ENCODE peak calls at places on chromosomes 3 and 15, in seven cellular contexts. B, Y, G, P, V, F and T are unnamed samples.

GRCh38 chr15:29750754-29751153 is 71.5 kb downstream of the TJP1 start:
- DNase-seq in B (no peak), Y (no peak), G (peak), P (no peak), V (no peak), F (no peak), T (no peak)

GRCh38 chr3:197183582-197183981 is 114.8 kb downstream of the DLG1 start:
- DNase-seq in B (no peak), Y (no peak), G (no peak), P (no peak), V (no peak), F (no peak), T (no peak)

GRCh38 chr3:53254810-53255359 is 937 bp downstream of the TKT start:
- DNase-seq in B (peak), Y (no peak), G (peak), P (peak), V (peak), F (peak), T (no peak)

GRCh38 chr3:171824824-171825221 is 14.5 kb upstream of the PLD1 start:
- DNase-seq in B (no peak), Y (no peak), G (peak), P (no peak), V (peak), F (no peak), T (no peak)

GRCh38 chr3:69628956-69629355 is 110.3 kb upstream of the MITF start:
- DNase-seq in B (no peak), Y (no peak), G (no peak), P (no peak), V (no peak), F (no peak), T (no peak)

GRCh38 chr3:126129408-126129891 is 45.5 kb upstream of the SLC41A3 start:
- DNase-seq in B (peak), Y (no peak), G (peak), P (peak), V (peak), F (peak), T (no peak)

GRCh38 chr15:99619712-99620111 is 53.9 kb downstream of the MEF2A start:
- DNase-seq in B (no peak), Y (no peak), G (peak), P (no peak), V (peak), F (no peak), T (no peak)

GRCh38 chr3:38587548-38588131 is 61.8 kb downstream of the SCN5A start:
- DNase-seq in B (no peak), Y (no peak), G (no peak), P (peak), V (no peak), F (peak), T (no peak)

GRCh38 chr3:155391583-155391982 is 98.1 kb upstream of the STRIT1 start:
- DNase-seq in B (no peak), Y (peak), G (peak), P (no peak), V (peak), F (no peak), T (peak)

GRCh38 chr3:122403489-122403888 is 12.4 kb downstream of the WDR5B start:
- DNase-seq in B (no peak), Y (no peak), G (peak), P (no peak), V (peak), F (no peak), T (peak)

GRCh38 chr3:2872884-2873283 is 237.3 kb downstream of the IL5RA start:
- DNase-seq in B (no peak), Y (no peak), G (no peak), P (no peak), V (no peak), F (no peak), T (no peak)

GRCh38 chr3:173140986-173141385 is at the start of gene SPATA16:
- DNase-seq in B (no peak), Y (no peak), G (no peak), P (no peak), V (no peak), F (no peak), T (no peak)

GRCh38 chr15:63038926-63039673 is 3.4 kb upstream of the TPM1 start:
- DNase-seq in B (no peak), Y (no peak), G (peak), P (no peak), V (peak), F (no peak), T (no peak)

GRCh38 chr3:165185707-165186327 is 10.4 kb downstream of the SLITRK3 start:
- DNase-seq in B (no peak), Y (no peak), G (peak), P (peak), V (peak), F (peak), T (peak)

GRCh38 chr3:177294221-177294620 is 96.9 kb upstream of the TBL1XR1 start:
- DNase-seq in B (no peak), Y (no peak), G (peak), P (no peak), V (peak), F (no peak), T (peak)

GRCh38 chr3:108833616-108834015 is 11.0 kb downstream of the TRAT1 start:
- DNase-seq in B (no peak), Y (no peak), G (no peak), P (no peak), V (no peak), F (no peak), T (no peak)

GRCh38 chr3:152050782-152051405 is 177.5 kb downstream of the SUCNR1 start:
- DNase-seq in B (no peak), Y (no peak), G (peak), P (no peak), V (peak), F (no peak), T (no peak)

GRCh38 chr15:75696303-75696657 is 16.4 kb downstream of the CSPG4 start:
- DNase-seq in B (no peak), Y (no peak), G (no peak), P (no peak), V (no peak), F (no peak), T (no peak)

GRCh38 chr3:1616715-1617114 is 482.0 kb upstream of the CNTN4 start:
- DNase-seq in B (no peak), Y (no peak), G (no peak), P (no peak), V (no peak), F (no peak), T (no peak)

GRCh38 chr3:1613962-1614361 is 484.7 kb upstream of the CNTN4 start:
- DNase-seq in B (no peak), Y (no peak), G (no peak), P (no peak), V (no peak), F (no peak), T (no peak)

GRCh38 chr3:1609416-1609815 is 489.2 kb upstream of the CNTN4 start:
- DNase-seq in B (no peak), Y (no peak), G (no peak), P (no peak), V (no peak), F (no peak), T (peak)

GRCh38 chr3:1611824-1612223 is 486.8 kb upstream of the CNTN4 start:
- DNase-seq in B (no peak), Y (no peak), G (no peak), P (no peak), V (no peak), F (no peak), T (no peak)
- TF ChIP-seq CTCF in B (no peak), Y (peak), G (no peak), P (peak), V (no peak), F (no peak), T (no peak)

DNA sequence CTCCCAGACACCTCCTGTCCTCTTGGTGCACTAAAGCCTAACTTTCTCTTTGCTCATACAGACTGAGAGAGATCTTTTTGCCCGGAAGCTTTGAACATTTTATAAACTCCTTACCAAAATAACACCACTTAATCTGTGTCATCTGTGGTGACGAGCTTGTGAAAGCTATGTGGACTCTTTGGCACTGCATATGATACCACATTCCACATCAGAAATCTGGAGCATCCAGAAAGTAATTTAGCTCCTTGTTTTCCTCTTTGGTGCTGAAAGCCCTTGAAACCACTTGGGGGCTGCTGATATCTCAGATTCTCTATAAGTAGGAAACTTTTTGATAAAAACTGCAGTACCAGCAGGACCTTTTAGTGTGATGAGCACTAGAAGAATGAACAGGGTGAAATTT is 128.3 kb downstream of the ALCAM start:
- DNase-seq in B (no peak), Y (no peak), G (peak), P (no peak), V (peak), F (no peak), T (peak)
- H3K4me3 ChIP-seq in B (no peak), Y (no peak), G (no peak), P (no peak), V (no peak), F (no peak), T (no peak)

GRCh38 chr3:139574026-139574947 is 34.7 kb upstream of the RBP1 start:
- DNase-seq in B (peak), Y (no peak), G (peak), P (peak), V (no peak), F (no peak), T (no peak)
- TF ChIP-seq CTCF in B (no peak), Y (no peak), G (no peak), P (no peak), V (no peak), F (no peak), T (no peak)

GRCh38 chr15:26200427-26200826 is 337.3 kb upstream of the ATP10A start:
- DNase-seq in B (no peak), Y (no peak), G (no peak), P (no peak), V (no peak), F (no peak), T (no peak)
- H3K4me3 ChIP-seq in B (no peak), Y (no peak), G (no peak), P (no peak), V (no peak), F (no peak), T (no peak)